ENCODE peak calls at places on chromosomes 1 and 21, in six cellular contexts. P, Y, O, H, B and C are unnamed samples.

GRCh38 chr1:30794260-30794659 is 36.7 kb upstream of the LAPTM5 start:
- DNase-seq in P (no peak), Y (no peak), O (no peak), H (no peak), B (no peak), C (no peak)

GRCh38 chr1:196538473-196538872 is 69.8 kb downstream of the KCNT2 start:
- DNase-seq in P (no peak), Y (no peak), O (no peak), H (no peak), B (no peak), C (no peak)

GRCh38 chr1:31215083-31215570 is 24.6 kb downstream of the NKAIN1 start:
- DNase-seq in P (peak; percentile 17), Y (no peak), O (no peak), H (no peak), B (no peak), C (no peak)

GRCh38 chr21:28963831-28964230 is 28.8 kb downstream of the LTN1 start:
- DNase-seq in P (no peak), Y (no peak), O (no peak), H (no peak), B (no peak), C (no peak)

GRCh38 chr1:171897304-171897703 is 56.0 kb downstream of the DNM3 start:
- DNase-seq in P (no peak), Y (no peak), O (no peak), H (no peak), B (no peak), C (no peak)

GRCh38 chr1:182595641-182596240 is 6.7 kb upstream of the RNASEL start:
- DNase-seq in P (peak; percentile 85), Y (no peak), O (no peak), H (peak; percentile 53), B (peak; percentile 31), C (peak; percentile 22)

GRCh38 chr21:44574457-44575306 is 1.2 kb downstream of the KRTAP10-4 start:
- DNase-seq in P (no peak), Y (no peak), O (no peak), H (no peak), B (no peak), C (no peak)

GRCh38 chr1:112506731-112507130 is 2.0 kb upstream of the WNT2B start:
- DNase-seq in P (no peak), Y (no peak), O (no peak), H (no peak), B (no peak), C (no peak)